ENCODE peak calls at places on chromosomes 11 and 22, in eight cellular contexts. S is left ventricle myocardium inferior, G is BJ, E is heart right ventricle, K is mesothelial cell of epicardium, O is WERI-Rb-1, L is brain microvascular endothelial cell, T is AG04450. M is an unnamed sample.

GRCh38 chr11:2885017-2885675 is 429 bp downstream of the CDKN1C start:
- DNase-seq in T (no peak), S (peak), E (peak), O (peak), K (no peak), L (no peak), G (no peak), M (peak)

GRCh38 chr11:7673724-7674434 is 579 bp upstream of the CYB5R2 start:
- DNase-seq in S (no peak), T (no peak), E (no peak), L (no peak), K (no peak), O (no peak), G (no peak), M (peak)

GRCh38 chr11:45163956-45164575 is 17.6 kb downstream of the PRDM11 start:
- DNase-seq in G (no peak), E (no peak), O (no peak), L (no peak), K (no peak), S (no peak), T (no peak), M (no peak)

GRCh38 chr22:21029486-21030025 is 2.8 kb downstream of the SLC7A4 start:
- DNase-seq in E (no peak), G (no peak), O (no peak), T (no peak), S (no peak), K (no peak), L (no peak), M (no peak)

GRCh38 chr11:986270-986951 is 50.1 kb downstream of the MUC6 start:
- DNase-seq in S (no peak), E (no peak), T (no peak), G (no peak), K (no peak), L (no peak), O (no peak), M (peak)

GRCh38 chr22:31253949-31254348 is 38.3 kb downstream of the PIK3IP1 start:
- DNase-seq in T (no peak), E (peak), O (peak), L (no peak), S (peak), G (no peak), K (no peak), M (peak)

GRCh38 chr11:1335811-1336761 is 26.7 kb upstream of the TOLLIP start:
- DNase-seq in G (peak), L (peak), O (peak), T (peak), E (peak), K (no peak), S (peak), M (peak)

GRCh38 chr11:253886-254270 is 17.1 kb downstream of the PSMD13 start:
- DNase-seq in O (no peak), G (no peak), K (no peak), L (no peak), S (no peak), E (no peak), T (no peak), M (no peak)

GRCh38 chr11:35605691-35606090 is 12.6 kb upstream of the FJX1 start:
- DNase-seq in L (no peak), T (no peak), G (no peak), K (no peak), E (peak), O (no peak), S (peak), M (no peak)

GRCh38 chr11:66459138-66459778 is 7.4 kb upstream of the PELI3 start:
- DNase-seq in O (no peak), S (no peak), K (no peak), E (no peak), L (no peak), T (no peak), G (no peak), M (no peak)

GRCh38 chr11:560305-561147 is at the start of the genes LMNTD2 and RASSF7:
- DNase-seq in K (peak), E (peak), G (no peak), O (peak), S (peak), L (peak), T (peak), M (peak)

GRCh38 chr11:62151737-62152102 is 27.9 kb downstream of the INCENP start:
- DNase-seq in G (no peak), T (no peak), L (no peak), K (no peak), S (no peak), E (no peak), O (no peak), M (peak)

GRCh38 chr11:65584723-65585171 is 8.9 kb downstream of the EHBP1L1 start:
- DNase-seq in K (no peak), L (no peak), E (no peak), S (no peak), T (no peak), G (no peak), O (no peak), M (no peak)

GRCh38 chr22:47344414-47344813 is 582.0 kb downstream of the TBC1D22A start:
- DNase-seq in K (no peak), O (no peak), S (no peak), T (no peak), G (no peak), E (no peak), L (no peak), M (no peak)

GRCh38 chr22:46230262-46230901 is 19.7 kb downstream of the CDPF1 start:
- DNase-seq in E (no peak), T (no peak), G (no peak), S (no peak), L (no peak), O (no peak), K (no peak), M (no peak)

GRCh38 chr22:48186121-48186790 is 1423.8 kb downstream of the TBC1D22A start:
- DNase-seq in K (no peak), G (no peak), L (no peak), T (no peak), O (no peak), E (no peak), S (no peak), M (no peak)

GRCh38 chr11:61736310-61736709 is 16.1 kb upstream of the MYRF start:
- DNase-seq in G (no peak), S (no peak), L (no peak), E (no peak), T (no peak), K (no peak), O (no peak), M (no peak)

GRCh38 chr11:34757026-34757451 is 136.1 kb downstream of the EHF start:
- DNase-seq in O (no peak), K (no peak), T (no peak), L (no peak), G (no peak), S (no peak), E (no peak), M (no peak)

GRCh38 chr22:33605201-33605600 is 315.1 kb downstream of the LARGE1 start:
- DNase-seq in L (no peak), K (no peak), S (no peak), O (no peak), E (no peak), G (peak), T (no peak), M (no peak)

GRCh38 chr11:30635401-30635989 is 49.3 kb upstream of the MPPED2 start:
- DNase-seq in G (no peak), O (no peak), S (no peak), L (no peak), K (no peak), T (no peak), E (peak), M (no peak)

GRCh38 chr22:30094804-30095203 is 14.5 kb downstream of the HORMAD2 start:
- DNase-seq in E (no peak), L (no peak), K (no peak), S (no peak), O (no peak), T (no peak), G (no peak), M (no peak)

GRCh38 chr11:21774212-21774611 is 418.7 kb upstream of the ANO5 start:
- DNase-seq in O (no peak), S (peak), G (no peak), E (peak), T (no peak), K (no peak), L (no peak), M (no peak)

GRCh38 chr11:128406365-128406706 is 181.0 kb downstream of the ETS1 start:
- DNase-seq in O (no peak), L (no peak), E (no peak), S (no peak), G (no peak), T (no peak), K (no peak), M (no peak)

GRCh38 chr11:61095022-61095421 is 7.3 kb upstream of the CD5 start:
- DNase-seq in S (no peak), K (no peak), O (no peak), T (no peak), G (no peak), L (no peak), E (no peak), M (no peak)

GRCh38 chr11:66725646-66726045 is 3.4 kb downstream of the SPTBN2 start:
- DNase-seq in S (no peak), E (no peak), O (peak), L (no peak), T (no peak), K (no peak), G (no peak), M (no peak)

GRCh38 chr11:88656960-88657738 is 319.6 kb upstream of the CTSC start:
- DNase-seq in K (no peak), G (no peak), S (no peak), T (no peak), E (no peak), L (no peak), O (no peak), M (no peak)

GRCh38 chr22:24985824-24986214 is 33.3 kb downstream of the KIAA1671 start:
- DNase-seq in L (peak), K (no peak), O (no peak), T (no peak), S (no peak), E (peak), G (no peak), M (no peak)

GRCh38 chr11:93464938-93465337 is 78.3 kb downstream of the SMCO4 start:
- DNase-seq in K (no peak), L (no peak), T (no peak), S (no peak), E (no peak), G (no peak), O (no peak), M (no peak)

GRCh38 chr22:41746563-41747400 is 47.5 kb downstream of the MEI1 start:
- DNase-seq in G (peak), O (peak), L (peak), E (peak), K (peak), T (peak), S (peak), M (peak)

GRCh38 chr22:48475661-48476345 is 1351.9 kb downstream of the BRD1 start:
- DNase-seq in G (no peak), O (no peak), K (no peak), S (no peak), T (no peak), E (no peak), L (no peak), M (no peak)

GRCh38 chr11:69365567-69365966 is 71.6 kb downstream of the MYEOV start:
- DNase-seq in O (no peak), T (no peak), G (no peak), K (no peak), S (no peak), E (no peak), L (no peak), M (no peak)

GRCh38 chr22:41201146-41201545 is 4.0 kb upstream of the L3MBTL2 start:
- DNase-seq in G (no peak), L (no peak), T (no peak), E (no peak), K (no peak), O (no peak), S (no peak), M (no peak)

GRCh38 chr11:31769241-31769640 is 41.9 kb downstream of the PAX6 start:
- DNase-seq in E (no peak), S (no peak), G (no peak), O (no peak), T (no peak), L (no peak), K (no peak), M (no peak)

GRCh38 chr11:128473631-128474030 is 113.7 kb downstream of the ETS1 start:
- DNase-seq in G (no peak), T (no peak), L (no peak), O (no peak), S (no peak), K (no peak), E (no peak), M (no peak)

GRCh38 chr11:2762031-2762380 is 62.2 kb upstream of the KCNQ1OT1 start:
- DNase-seq in E (no peak), G (no peak), S (no peak), O (no peak), T (no peak), L (no peak), K (no peak), M (no peak)

GRCh38 chr11:132595246-132595645 is 937.1 kb downstream of the OPCML start:
- DNase-seq in K (no peak), T (no peak), G (no peak), L (no peak), O (no peak), E (no peak), S (no peak), M (no peak)

GRCh38 chr11:84909740-84910139 is 717.4 kb downstream of the DLG2 start:
- DNase-seq in G (no peak), S (no peak), O (no peak), K (no peak), E (no peak), L (no peak), T (no peak), M (no peak)

GRCh38 chr11:47451990-47452389 is 3.1 kb upstream of the RAPSN start:
- DNase-seq in S (no peak), K (no peak), L (no peak), T (no peak), E (no peak), O (no peak), G (no peak), M (no peak)

GRCh38 chr11:117187007-117187406 is 8.5 kb downstream of the SIDT2 start:
- DNase-seq in G (no peak), T (no peak), K (no peak), S (no peak), L (no peak), E (no peak), O (no peak), M (no peak)

DNA sequence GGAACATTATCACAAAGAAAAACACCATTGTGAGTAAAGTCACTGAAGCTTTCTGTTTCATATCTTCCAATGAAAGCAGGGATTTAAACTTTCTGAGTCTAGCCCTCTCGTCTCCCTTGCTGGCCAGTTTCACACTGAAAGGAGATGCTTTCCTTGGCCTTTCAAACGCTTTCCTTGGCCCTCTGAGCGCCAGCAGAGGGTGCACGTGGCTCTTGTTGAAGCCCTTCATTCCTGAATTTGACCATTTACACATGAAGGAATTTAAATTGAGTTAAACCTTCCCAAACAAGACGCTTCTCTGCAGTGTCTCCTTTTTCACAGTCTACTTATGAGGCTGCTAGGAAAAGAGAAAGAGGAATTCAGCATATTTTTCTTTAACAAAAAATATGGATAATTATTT is 21.5 kb downstream of the NNMT start:
- DNase-seq in S (peak), K (no peak), G (no peak), L (no peak), T (peak), O (peak), E (peak), M (no peak)
- TF ChIP-seq CTCF in S (peak), K (no peak), G (peak), L (peak), T (peak), O (peak), E (no peak), M (no peak)

GRCh38 chr11:131027501-131027900 is 111.2 kb upstream of the SNX19 start:
- DNase-seq in T (no peak), S (no peak), L (no peak), G (no peak), E (no peak), K (no peak), O (no peak), M (no peak)

GRCh38 chr11:131025421-131026126 is 109.3 kb upstream of the SNX19 start:
- DNase-seq in S (no peak), G (no peak), T (no peak), L (no peak), E (peak), O (no peak), K (no peak), M (no peak)

DNA sequence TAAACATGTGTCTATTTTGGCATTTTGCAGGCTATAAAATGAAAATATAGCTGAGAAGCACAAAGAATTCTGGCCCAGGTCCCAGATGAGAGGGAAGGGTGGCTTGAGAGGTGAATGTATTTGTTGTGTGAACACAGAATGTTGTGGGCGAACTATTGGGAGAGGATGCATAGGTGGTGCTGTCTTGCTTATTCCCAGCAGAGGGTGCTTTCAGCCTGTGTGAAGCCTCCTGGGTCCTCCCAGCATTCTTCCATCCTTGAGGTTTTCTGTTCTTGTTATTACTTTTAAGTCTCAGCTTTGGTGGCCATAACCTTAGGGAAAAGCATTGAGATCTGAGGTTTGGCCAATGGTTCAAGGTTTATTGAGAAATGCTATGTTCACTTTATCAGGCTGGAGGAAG is 108.7 kb upstream of the SNX19 start:
- DNase-seq in S (no peak), G (no peak), L (peak), T (peak), O (peak), E (no peak), K (no peak), M (no peak)
- TF ChIP-seq CTCF in S (peak), G (peak), L (peak), T (peak), O (peak), E (no peak), K (no peak), M (no peak)

DNA sequence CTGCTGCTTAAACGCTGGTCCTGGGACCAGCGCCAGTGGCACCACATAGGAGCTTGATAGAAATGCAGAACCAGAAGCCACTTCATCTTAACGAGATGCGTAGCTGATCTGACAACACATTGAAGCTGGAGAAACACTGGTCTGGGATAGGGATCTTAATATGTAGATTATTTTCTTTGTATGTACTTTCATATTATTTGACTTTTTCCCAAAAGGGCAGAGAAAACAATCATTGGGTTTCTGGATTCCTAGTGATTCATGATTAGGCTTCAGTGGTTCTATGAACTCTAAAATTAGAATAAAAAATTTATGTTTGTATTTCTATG is 12.3 kb downstream of the MPEG1 start:
- DNase-seq in O (no peak), S (no peak), K (no peak), G (no peak), E (no peak), L (no peak), T (no peak), M (no peak)
- TF ChIP-seq CTCF in O (no peak), S (no peak), K (no peak), G (no peak), E (no peak), L (no peak), T (no peak), M (no peak)

DNA sequence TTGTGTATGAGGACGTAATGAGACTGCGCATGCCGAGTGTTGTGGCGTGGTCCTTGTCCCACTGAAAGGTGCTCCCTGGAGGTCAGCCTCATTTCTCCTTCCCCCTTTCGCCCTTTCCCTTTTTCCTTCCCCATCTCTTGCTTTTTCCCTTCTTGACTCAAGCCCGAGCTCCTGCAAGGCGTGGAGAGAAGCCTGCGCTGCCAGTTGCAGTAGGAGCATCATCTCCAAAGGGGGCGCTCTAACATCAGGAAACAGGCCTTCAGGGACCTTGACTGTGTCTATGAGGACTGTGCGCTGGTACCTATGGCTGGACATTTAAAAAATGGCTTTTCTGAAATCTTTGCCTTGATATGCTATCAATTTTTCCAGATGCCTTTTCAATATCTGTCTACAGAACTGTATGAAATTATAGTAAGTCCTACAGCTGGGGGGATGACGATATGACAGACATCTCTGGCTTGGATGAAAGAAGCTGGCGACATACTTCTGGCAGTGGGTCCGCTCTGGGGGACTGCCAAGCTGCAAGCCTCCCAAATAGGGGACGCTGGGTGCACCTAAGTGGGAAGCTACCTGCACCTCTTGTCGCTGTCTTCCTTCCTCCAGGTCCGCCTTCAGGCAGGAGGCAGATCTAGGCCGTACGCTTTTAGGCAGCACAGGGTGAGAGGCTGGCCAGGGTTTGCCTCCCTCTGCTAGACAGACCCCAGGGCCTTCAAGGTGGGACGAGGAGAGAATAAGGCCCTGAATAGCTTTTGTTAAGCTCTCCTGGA is 96.5 kb downstream of the NXPE2 start:
- DNase-seq in S (no peak), G (no peak), O (peak), T (peak), L (no peak), E (peak), K (peak), M (peak)
- TF ChIP-seq CTCF in S (peak), G (peak), O (peak), T (peak), L (peak), E (peak), K (peak), M (peak)

GRCh38 chr11:105573091-105573490 is 36.8 kb upstream of the GRIA4 start:
- DNase-seq in E (no peak), O (no peak), S (no peak), L (peak), G (no peak), T (no peak), K (no peak), M (no peak)

GRCh38 chr11:105579111-105579510 is 30.8 kb upstream of the GRIA4 start:
- DNase-seq in T (no peak), O (no peak), E (no peak), L (no peak), G (no peak), K (no peak), S (no peak), M (no peak)

GRCh38 chr11:105582497-105582896 is 27.4 kb upstream of the GRIA4 start:
- DNase-seq in G (no peak), K (no peak), T (no peak), L (no peak), S (no peak), E (no peak), O (no peak), M (no peak)

DNA sequence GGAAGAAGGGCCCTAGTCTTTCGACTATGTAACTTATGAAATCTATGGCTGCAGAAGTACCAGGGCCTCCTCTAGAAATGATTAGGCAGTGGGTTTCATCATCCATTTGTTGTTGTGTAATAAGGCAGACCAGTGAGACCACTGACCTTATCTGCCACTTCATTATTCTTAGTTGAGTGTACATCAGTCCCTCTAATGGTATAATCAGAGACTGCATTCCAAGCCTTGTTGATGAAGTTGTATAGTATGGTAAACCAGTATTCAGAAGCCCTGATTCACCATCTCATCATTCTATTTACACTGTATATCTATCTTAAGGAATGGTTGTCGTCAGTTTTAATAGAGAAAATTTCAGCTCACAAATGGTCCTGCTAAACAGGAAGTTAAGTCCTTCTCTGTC is 32.2 kb upstream of the GRIA4 start:
- DNase-seq in L (peak), E (no peak), O (no peak), K (no peak), G (no peak), T (peak), S (no peak), M (no peak)
- TF ChIP-seq CTCF in L (peak), E (no peak), O (no peak), K (no peak), G (no peak), T (peak), S (no peak), M (no peak)

M was measured in stomach.